ENCODE peak calls at places on chromosomes 1 and 21, in seven cellular contexts. H is mesendoderm, Q is AG09319, O is NCI-H226, N is H4, L is astrocyte of the spinal cord, U is caudate nucleus. E is an unnamed sample.

GRCh38 chr1:203282720-203283542 is 22.4 kb upstream of the BTG2 start:
- DNase-seq in H (no peak), Q (no peak), O (no peak), N (no peak), L (no peak), U (no peak), E (no peak)

GRCh38 chr1:23168079-23168461 is 586 bp downstream of the LUZP1 start:
- DNase-seq in H (no peak), Q (no peak), O (no peak), N (no peak), L (no peak), U (no peak), E (peak)

GRCh38 chr1:79117376-79117775 is 110.8 kb upstream of the ADGRL4 start:
- DNase-seq in H (no peak), Q (no peak), O (no peak), N (no peak), L (peak), U (no peak), E (no peak)

GRCh38 chr1:53378932-53379661 is 51.2 kb upstream of the LRP8 start:
- DNase-seq in H (no peak), Q (no peak), O (no peak), N (no peak), L (no peak), U (no peak), E (no peak)

GRCh38 chr1:214192825-214193643 is 87.9 kb upstream of the SMYD2 start:
- DNase-seq in H (no peak), Q (no peak), O (no peak), N (no peak), L (no peak), U (no peak), E (no peak)

GRCh38 chr1:180953791-180954721 is 41.4 kb downstream of the KIAA1614 start:
- DNase-seq in H (no peak), Q (peak), O (no peak), N (no peak), L (peak), U (peak), E (peak)

GRCh38 chr1:200107004-200107470 is 79.5 kb downstream of the NR5A2 start:
- DNase-seq in H (no peak), Q (no peak), O (no peak), N (peak), L (no peak), U (no peak), E (no peak)

GRCh38 chr21:42146821-42147220 is 72.1 kb upstream of the ABCG1 start:
- DNase-seq in H (no peak), Q (no peak), O (no peak), N (no peak), L (no peak), U (no peak), E (no peak)

GRCh38 chr1:27527857-27528700 is 38.1 kb upstream of the WASF2 start:
- DNase-seq in H (peak), Q (no peak), O (peak), N (no peak), L (no peak), U (peak), E (no peak)

GRCh38 chr21:32308696-32309095 is 10.0 kb downstream of the MRAP start:
- DNase-seq in H (no peak), Q (no peak), O (no peak), N (no peak), L (no peak), U (no peak), E (no peak)

GRCh38 chr21:26819944-26820343 is 25.3 kb downstream of the ADAMTS1 start:
- DNase-seq in H (peak), Q (no peak), O (no peak), N (no peak), L (no peak), U (no peak), E (no peak)

GRCh38 chr1:166351676-166352075 is 184.9 kb upstream of the FAM78B start:
- DNase-seq in H (no peak), Q (no peak), O (no peak), N (no peak), L (no peak), U (no peak), E (no peak)

GRCh38 chr1:50611675-50612074 is 188.4 kb upstream of the DMRTA2 start:
- DNase-seq in H (no peak), Q (no peak), O (no peak), N (no peak), L (no peak), U (no peak), E (no peak)

GRCh38 chr1:31016868-31017267 is 48.6 kb downstream of the PUM1 start:
- DNase-seq in H (no peak), Q (no peak), O (no peak), N (no peak), L (no peak), U (no peak), E (no peak)

GRCh38 chr1:38941527-38942019 is at the start of gene RHBDL2:
- DNase-seq in H (no peak), Q (no peak), O (peak), N (no peak), L (peak), U (peak), E (no peak)

GRCh38 chr1:227223407-227223806 is 94.9 kb downstream of the CDC42BPA start:
- DNase-seq in H (no peak), Q (no peak), O (no peak), N (no peak), L (no peak), U (no peak), E (no peak)

E was measured in stimulated activated CD8-positive, alpha-beta memory T cell treated with anti-CD3 and anti-CD28 coated beads, Interleukin-2, amount 100 ng/mL, for 48 hours.